ENCODE peak calls at places on chromosomes 1 and 21, in nine cellular contexts. O is adrenal gland, B is adipocyte, I is esophagus muscularis mucosa, Z is transverse colon, H is lower lobe of right lung, K is PC-3, W is Panc1, E is iPS DF 6.9. G is an unnamed sample. For H3K27me3 and H3K36me3, the result is how much of the 10 kb centered on the place peaks cover.

GRCh38 chr1:230284891-230285290 is 141.2 kb downstream of the PGBD5 start:
- DNase-seq in I (no peak), O (peak), E (no peak), Z (no peak), W (no peak), K (no peak), H (peak), B (no peak), G (no peak)

GRCh38 chr1:77234096-77234495 is 14.9 kb upstream of the PIGK start:
- DNase-seq in B (no peak), E (no peak), H (no peak), O (no peak), I (no peak), K (no peak), Z (no peak), W (no peak), G (no peak)

GRCh38 chr21:27261676-27262075 is 294.8 kb upstream of the ADAMTS5 start:
- DNase-seq in W (no peak), H (no peak), Z (no peak), K (no peak), B (peak), E (no peak), I (no peak), O (no peak), G (no peak)

GRCh38 chr1:29520571-29521437 is 284.5 kb downstream of the PTPRU start:
- DNase-seq in O (no peak), K (no peak), W (no peak), E (no peak), I (no peak), B (no peak), Z (no peak), H (no peak), G (no peak)

GRCh38 chr1:154859786-154860153 is 10.3 kb downstream of the KCNN3 start:
- DNase-seq in E (no peak), W (no peak), Z (peak), H (peak), B (no peak), I (no peak), K (no peak), O (no peak), G (no peak)

GRCh38 chr1:184036517-184036949 is 995 bp downstream of the COLGALT2 start:
- DNase-seq in Z (peak), O (peak), K (no peak), B (peak), W (no peak), I (no peak), E (no peak), H (peak), G (no peak)

GRCh38 chr1:241666419-241666818 is 14.3 kb downstream of the WDR64 start:
- DNase-seq in H (no peak), K (no peak), W (no peak), I (no peak), O (no peak), E (no peak), Z (no peak), B (no peak), G (no peak)

GRCh38 chr1:24878775-24879742 is 51.0 kb downstream of the RUNX3 start:
- DNase-seq in B (peak), H (peak), W (no peak), I (no peak), O (no peak), K (peak), Z (no peak), E (no peak), G (no peak)

GRCh38 chr1:234773936-234774677 is 164.1 kb upstream of the IRF2BP2 start:
- DNase-seq in H (no peak), O (no peak), Z (no peak), B (no peak), K (no peak), W (no peak), I (no peak), E (no peak), G (no peak)

GRCh38 chr1:8136766-8137165 is 110.7 kb upstream of the ERRFI1 start:
- DNase-seq in B (no peak), I (no peak), O (no peak), H (no peak), E (no peak), Z (no peak), K (no peak), W (no peak), G (no peak)

GRCh38 chr21:22476726-22477646 is 1478.8 kb downstream of the NCAM2 start:
- DNase-seq in H (no peak), K (no peak), B (no peak), E (no peak), Z (no peak), I (no peak), W (no peak), O (no peak), G (no peak)

GRCh38 chr1:10966233-10966632 is 46.2 kb upstream of the TARDBP start:
- DNase-seq in K (no peak), H (no peak), O (no peak), E (no peak), I (no peak), Z (no peak), B (no peak), W (no peak), G (no peak)

GRCh38 chr1:160675641-160676410 is 29.0 kb upstream of the SLAMF1 start:
- DNase-seq in E (no peak), W (peak), I (no peak), H (peak), O (peak), K (peak), Z (peak), B (peak), G (peak)

GRCh38 chr1:78520216-78520615 is 29.4 kb downstream of the PTGFR start:
- DNase-seq in O (no peak), W (no peak), Z (no peak), I (no peak), E (no peak), H (no peak), K (no peak), B (no peak), G (no peak)

GRCh38 chr1:155938220-155938627 is 3.2 kb upstream of the RXFP4 start:
- DNase-seq in K (peak), B (peak), W (peak), H (no peak), I (no peak), Z (no peak), O (peak), E (peak), G (peak)

GRCh38 chr1:13782634-13782995 is 82.6 kb downstream of the PRDM2 start:
- DNase-seq in H (no peak), K (no peak), I (no peak), E (no peak), O (no peak), W (no peak), B (no peak), Z (no peak), G (no peak)

GRCh38 chr1:19599810-19600209 is 44.3 kb upstream of the NBL1 start:
- DNase-seq in K (no peak), B (no peak), W (no peak), E (no peak), O (no peak), Z (no peak), I (no peak), H (no peak), G (no peak)

GRCh38 chr1:154884868-154885706 is 15.0 kb upstream of the KCNN3 start:
- DNase-seq in H (no peak), W (no peak), K (no peak), O (no peak), I (no peak), E (no peak), Z (no peak), B (no peak), G (no peak)

GRCh38 chr21:44301961-44302406 is 2.1 kb downstream of the PFKL start:
- DNase-seq in H (no peak), W (no peak), Z (peak), O (no peak), E (no peak), K (peak), I (no peak), B (no peak), G (no peak)

GRCh38 chr1:22544606-22545005 is 18.7 kb upstream of the EPHA8 start:
- DNase-seq in O (no peak), I (no peak), E (no peak), Z (no peak), K (no peak), H (no peak), W (no peak), B (no peak), G (no peak)

GRCh38 chr1:231827337-231828105 is 200.9 kb downstream of the DISC1 start:
- DNase-seq in K (peak), W (peak), E (no peak), H (no peak), B (peak), O (no peak), I (no peak), Z (no peak), G (peak)

GRCh38 chr21:39126486-39126806 is 56.8 kb downstream of the PSMG1 start:
- DNase-seq in K (no peak), Z (no peak), I (no peak), B (no peak), O (no peak), H (no peak), W (no peak), E (no peak), G (no peak)

GRCh38 chr1:159900086-159900680 is at the start of gene CFAP45:
- DNase-seq in O (peak), B (no peak), W (no peak), I (peak), H (peak), E (no peak), K (peak), Z (peak), G (peak)

GRCh38 chr1:236400061-236400638 is 6.1 kb downstream of the EDARADD start:
- DNase-seq in I (no peak), Z (no peak), H (no peak), W (no peak), K (no peak), E (no peak), O (no peak), B (no peak), G (no peak)

GRCh38 chr1:228980232-228980969 is 245.1 kb downstream of the RHOU start:
- DNase-seq in E (no peak), B (no peak), H (no peak), Z (no peak), I (no peak), W (no peak), O (no peak), K (no peak), G (no peak)

GRCh38 chr1:26938004-26938658 is 16.6 kb downstream of the NUDC start:
- DNase-seq in Z (no peak), K (no peak), W (no peak), H (no peak), B (no peak), E (no peak), I (no peak), O (peak), G (no peak)

GRCh38 chr1:21823980-21824702 is 12.1 kb downstream of the LDLRAD2 start:
- DNase-seq in H (no peak), B (no peak), E (no peak), Z (no peak), O (no peak), W (no peak), K (no peak), I (no peak), G (no peak)

GRCh38 chr21:16419188-16419874 is 689.5 kb downstream of the USP25 start:
- DNase-seq in H (peak), Z (peak), I (peak), W (no peak), E (no peak), B (peak), K (no peak), O (peak), G (peak)

GRCh38 chr1:115123116-115123515 is 33.8 kb upstream of the TSPAN2 start:
- DNase-seq in W (no peak), B (no peak), K (peak), H (no peak), E (no peak), Z (no peak), O (no peak), I (no peak), G (no peak)

GRCh38 chr21:46297311-46298082 is 11.4 kb downstream of the YBEY start:
- DNase-seq in O (no peak), B (no peak), W (no peak), K (no peak), Z (no peak), E (no peak), H (peak), I (no peak), G (no peak)

GRCh38 chr21:35139382-35139715 is 90.2 kb upstream of the RUNX1 start:
- DNase-seq in Z (no peak), I (no peak), B (no peak), W (no peak), O (no peak), K (no peak), E (no peak), H (no peak), G (no peak)
- H3K4me3 ChIP-seq in Z (no peak), I (no peak), B (no peak), W (no peak), O (no peak), K (no peak), E (no peak), H (no peak), G (no peak)

GRCh38 chr21:42258150-42258884 is 39.4 kb downstream of the ABCG1 start:
- DNase-seq in B (peak), I (no peak), Z (peak), K (peak), O (peak), E (no peak), H (peak), W (peak), G (peak)
- H3K27me3 ChIP-seq in B (half or more), I (under half), Z (under half), K (under half), O (under half), E (under half), H (under half), W (under half), G (under half)

GRCh38 chr1:16145030-16145987 is 10.6 kb downstream of the EPHA2 start:
- DNase-seq in Z (peak), E (no peak), W (peak), B (peak), H (peak), O (peak), I (no peak), K (peak), G (peak)

GRCh38 chr1:16143566-16144324 is 12.1 kb downstream of the EPHA2 start:
- DNase-seq in E (no peak), Z (peak), W (no peak), B (no peak), H (peak), O (no peak), K (peak), I (no peak), G (peak)

GRCh38 chr1:16143005-16143565 is 12.8 kb downstream of the EPHA2 start:
- DNase-seq in B (no peak), W (no peak), H (no peak), Z (no peak), I (no peak), K (no peak), O (no peak), E (no peak), G (no peak)

GRCh38 chr1:16145988-16146887 is 9.6 kb downstream of the EPHA2 start:
- DNase-seq in E (no peak), B (peak), H (peak), W (no peak), K (peak), Z (peak), I (no peak), O (peak), G (peak)

GRCh38 chr1:16144325-16145029 is 11.4 kb downstream of the EPHA2 start:
- DNase-seq in O (no peak), H (no peak), E (no peak), K (no peak), W (no peak), B (no peak), Z (no peak), I (no peak), G (no peak)
- H3K36me3 ChIP-seq in O (under half), H (under half), E (under half), K (half or more), W (under half), B (under half), Z (under half), I (under half), G (under half)

GRCh38 chr1:112358798-112359408 is 37.1 kb upstream of the CTTNBP2NL start:
- DNase-seq in E (peak), K (peak), W (no peak), B (peak), Z (peak), H (peak), O (peak), I (peak), G (peak)

GRCh38 chr1:112363636-112364035 is 32.4 kb upstream of the CTTNBP2NL start:
- DNase-seq in K (no peak), I (no peak), H (no peak), O (no peak), E (no peak), W (no peak), Z (no peak), B (no peak), G (no peak)

GRCh38 chr1:112357467-112357866 is 38.5 kb upstream of the CTTNBP2NL start:
- DNase-seq in O (no peak), K (no peak), B (no peak), I (peak), E (no peak), Z (no peak), W (no peak), H (no peak), G (no peak)

GRCh38 chr1:112358061-112358770 is 37.8 kb upstream of the CTTNBP2NL start:
- DNase-seq in Z (no peak), I (peak), K (no peak), B (peak), W (no peak), O (no peak), H (no peak), E (no peak), G (no peak)

DNA sequence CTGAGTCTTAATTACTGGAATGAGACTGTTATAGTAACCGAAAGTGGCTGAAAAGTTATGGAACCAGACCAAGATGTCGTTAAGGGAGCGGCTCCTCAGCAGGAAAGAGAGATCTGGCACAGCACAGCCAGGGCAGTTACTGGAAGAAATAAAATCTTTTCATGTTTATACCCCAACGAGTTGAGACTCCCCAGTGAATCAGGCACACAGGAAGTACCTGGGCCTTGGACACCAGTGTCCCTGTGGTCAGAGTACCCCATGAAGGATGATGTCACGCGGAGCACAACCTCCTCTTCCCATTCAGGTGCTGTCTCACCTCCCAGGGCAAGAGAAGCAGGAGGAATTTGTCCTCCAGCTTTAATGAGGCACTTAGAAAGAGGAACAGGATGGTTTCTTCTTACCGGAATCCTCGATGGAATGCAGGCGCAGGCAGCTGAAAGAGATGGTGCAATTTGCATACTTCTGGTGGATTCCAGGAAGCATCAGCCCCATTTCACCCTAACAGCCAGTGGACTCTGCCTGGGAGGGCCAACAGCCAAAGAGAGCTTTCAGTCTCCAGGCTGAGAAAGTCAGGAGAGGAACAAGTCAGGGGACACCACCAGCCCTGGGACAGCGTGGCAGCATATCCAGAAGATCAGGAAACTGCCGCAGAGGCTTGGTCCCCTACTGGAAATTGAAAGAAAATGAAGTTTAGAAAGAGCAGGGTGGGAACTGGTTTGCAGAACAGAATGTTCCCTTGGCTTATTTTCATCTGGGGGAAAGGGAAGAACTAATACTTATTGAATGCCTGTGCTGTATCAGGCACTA is 35.9 kb upstream of the CTTNBP2NL start:
- DNase-seq in I (peak), B (peak), E (no peak), H (peak), O (peak), Z (peak), K (no peak), W (no peak), G (peak)
- H3K4me3 ChIP-seq in I (peak), B (peak), E (no peak), H (peak), O (no peak), Z (no peak), K (no peak), W (no peak), G (no peak)

GRCh38 chr1:47710075-47711071 is 272.5 kb downstream of the FOXD2 start:
- DNase-seq in Z (peak), K (peak), O (peak), W (peak), B (peak), I (no peak), H (peak), E (no peak), G (no peak)
- H3K27me3 ChIP-seq in Z (half or more), K (half or more), O (half or more), W (under half), B (half or more), I (under half), H (half or more), E (half or more), G (under half)

GRCh38 chr1:2812136-2812535 is 10.6 kb upstream of the TTC34 start:
- DNase-seq in Z (no peak), O (no peak), H (no peak), W (no peak), K (no peak), B (no peak), E (no peak), I (no peak), G (no peak)
- H3K36me3 ChIP-seq in Z (under half), O (under half), H (under half), W (under half), K (under half), B (under half), E (under half), I (under half), G (under half)

GRCh38 chr1:210570116-210570515 is 241.4 kb downstream of the HHAT start:
- DNase-seq in W (no peak), H (no peak), B (no peak), Z (no peak), I (no peak), O (no peak), E (no peak), K (no peak), G (no peak)

GRCh38 chr1:210568631-210569030 is 239.9 kb downstream of the HHAT start:
- DNase-seq in Z (no peak), B (no peak), W (no peak), O (no peak), E (no peak), I (no peak), K (no peak), H (no peak), G (no peak)

GRCh38 chr1:210573141-210573540 is 244.4 kb downstream of the HHAT start:
- DNase-seq in E (no peak), W (no peak), O (no peak), Z (no peak), I (peak), H (no peak), B (no peak), K (no peak), G (no peak)

GRCh38 chr1:210571356-210572334 is 242.9 kb downstream of the HHAT start:
- DNase-seq in Z (no peak), H (no peak), B (no peak), W (no peak), I (peak), O (no peak), E (no peak), K (no peak), G (no peak)
- H3K4me3 ChIP-seq in Z (no peak), H (no peak), B (no peak), W (no peak), I (no peak), O (no peak), E (no peak), K (no peak), G (no peak)

GRCh38 chr1:6418668-6419396 is 887 bp downstream of the HES2 start:
- DNase-seq in E (no peak), K (peak), H (no peak), I (no peak), W (no peak), B (peak), O (no peak), Z (peak), G (no peak)

GRCh38 chr1:6417961-6418667 is 1.6 kb downstream of the HES2 start:
- DNase-seq in H (no peak), B (no peak), Z (peak), E (no peak), K (no peak), O (no peak), W (no peak), I (no peak), G (no peak)

GRCh38 chr1:6415979-6416656 is 3.6 kb downstream of the HES2 start:
- DNase-seq in H (no peak), K (no peak), I (no peak), Z (no peak), W (no peak), O (no peak), E (no peak), B (no peak), G (no peak)

GRCh38 chr1:6414881-6415280 is 4.8 kb downstream of the HES2 start:
- DNase-seq in Z (peak), H (no peak), B (no peak), K (no peak), O (no peak), I (no peak), E (no peak), W (no peak), G (peak)

DNA sequence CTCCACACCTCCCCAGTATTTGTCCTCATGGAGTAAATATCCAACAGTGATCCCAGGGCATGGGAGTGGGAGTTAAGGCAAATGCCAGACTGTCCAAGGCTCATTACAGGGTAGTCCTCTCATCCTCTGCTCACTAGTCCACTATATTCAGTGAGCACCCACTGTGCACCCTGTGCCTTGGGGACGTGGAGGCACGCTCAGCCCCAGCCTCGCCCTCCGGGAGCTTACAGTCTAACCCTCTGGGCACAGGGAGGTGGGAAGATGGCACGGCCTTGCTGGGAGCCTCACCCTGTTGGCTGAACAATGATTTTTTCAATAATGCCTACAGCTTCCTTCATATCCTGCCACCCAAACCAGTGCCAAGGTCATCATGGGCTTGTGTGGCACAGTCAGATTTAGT is 2.8 kb downstream of the HES2 start:
- DNase-seq in B (no peak), H (no peak), I (no peak), W (no peak), E (no peak), Z (no peak), O (no peak), K (no peak), G (no peak)
- H3K27me3 ChIP-seq in B (half or more), H (half or more), I (under half), W (under half), E (half or more), Z (half or more), O (half or more), K (under half), G (under half)

G was measured in bronchial epithelial cell.